ENCODE peak calls at places on chromosomes 16 and 17, in eight cellular contexts. P is hippocampal formation, U is GM12865, K is skeletal muscle cell, I is GM04504, G is A549, O is SIG-M5, L is WTC11. W is an unnamed sample.

GRCh38 chr16:6615661-6616060 is 717.0 kb upstream of the RBFOX1 start:
- DNase-seq in G (no peak), K (no peak), U (no peak), L (no peak), P (no peak), I (no peak), O (no peak), W (no peak)

GRCh38 chr17:64491995-64492394 is 4.9 kb downstream of the POLG2 start:
- DNase-seq in O (no peak), K (no peak), U (no peak), I (no peak), L (no peak), G (no peak), P (no peak), W (no peak)

GRCh38 chr17:41212524-41213169 is 13.8 kb upstream of the KRTAP9-2 start:
- DNase-seq in G (peak), U (no peak), I (no peak), O (no peak), L (no peak), P (no peak), K (no peak), W (no peak)

GRCh38 chr16:66326995-66327513 is 39.4 kb upstream of the CDH5 start:
- DNase-seq in I (no peak), G (no peak), K (no peak), L (no peak), O (no peak), P (peak), U (no peak), W (no peak)

GRCh38 chr16:86082400-86083030 is 183.6 kb downstream of the IRF8 start:
- DNase-seq in U (no peak), K (no peak), L (no peak), P (no peak), I (no peak), O (no peak), G (no peak), W (no peak)

GRCh38 chr17:68383443-68384321 is 73.6 kb downstream of the WIPI1 start:
- DNase-seq in O (no peak), P (no peak), L (no peak), K (peak), G (no peak), U (no peak), I (peak), W (peak)

GRCh38 chr16:50696575-50697420 is 3.4 kb downstream of the NOD2 start:
- DNase-seq in P (no peak), K (no peak), G (peak), O (no peak), L (no peak), I (peak), U (peak), W (peak)

GRCh38 chr17:4331614-4332013 is 34.9 kb downstream of the UBE2G1 start:
- DNase-seq in K (no peak), I (no peak), U (peak), L (no peak), G (no peak), P (no peak), O (no peak), W (no peak)

GRCh38 chr17:7688808-7689316 is 585 bp downstream of the WRAP53 start:
- DNase-seq in O (no peak), G (no peak), U (no peak), L (no peak), K (no peak), I (no peak), P (no peak), W (no peak)

GRCh38 chr17:60073621-60074020 is 5.1 kb downstream of the HEATR6 start:
- DNase-seq in U (no peak), P (no peak), L (no peak), K (no peak), O (no peak), I (no peak), G (no peak), W (no peak)

GRCh38 chr16:22353933-22354541 is 20.4 kb downstream of the CDR2 start:
- DNase-seq in G (no peak), U (no peak), L (no peak), K (no peak), I (no peak), P (no peak), O (no peak), W (no peak)

GRCh38 chr16:16042076-16042475 is 92.7 kb downstream of the ABCC1 start:
- DNase-seq in K (peak), O (no peak), I (peak), P (no peak), L (no peak), G (no peak), U (no peak), W (peak)

GRCh38 chr16:30430428-30430970 is 669 bp upstream of the DCTPP1 start:
- DNase-seq in G (peak), L (peak), I (no peak), K (no peak), O (no peak), U (no peak), P (no peak), W (no peak)

GRCh38 chr17:16464001-16464640 is 27.9 kb downstream of the LRRC75A start:
- DNase-seq in L (no peak), P (no peak), G (no peak), O (no peak), I (no peak), K (no peak), U (no peak), W (no peak)

GRCh38 chr17:78335176-78335575 is 24.7 kb downstream of the SOCS3 start:
- DNase-seq in K (no peak), L (no peak), G (no peak), I (no peak), O (no peak), U (no peak), P (no peak), W (no peak)

GRCh38 chr17:75034236-75034908 is 12.4 kb downstream of the ATP5PD start:
- DNase-seq in K (peak), L (peak), O (no peak), I (peak), G (peak), P (peak), U (peak), W (peak)

GRCh38 chr17:69055334-69055733 is 5.4 kb downstream of the ABCA9 start:
- DNase-seq in K (no peak), P (no peak), O (no peak), G (no peak), U (no peak), I (no peak), L (no peak), W (no peak)

GRCh38 chr17:79831367-79832210 is 7.7 kb downstream of the CBX4 start:
- DNase-seq in G (no peak), I (no peak), L (peak), O (no peak), U (no peak), P (peak), K (no peak), W (no peak)

GRCh38 chr17:18254888-18255649 is 3.5 kb downstream of the FLII start:
- DNase-seq in L (no peak), U (no peak), P (no peak), K (no peak), G (no peak), I (no peak), O (no peak), W (no peak)

GRCh38 chr16:74035816-74036215 is 260.8 kb upstream of the PSMD7 start:
- DNase-seq in L (peak), O (no peak), I (no peak), P (no peak), U (peak), G (peak), K (no peak), W (peak)

GRCh38 chr17:71496552-71496951 is 624.3 kb upstream of the SOX9 start:
- DNase-seq in P (no peak), L (no peak), U (no peak), G (no peak), I (no peak), K (peak), O (no peak), W (peak)

GRCh38 chr17:80678621-80679020 is 134.0 kb downstream of the RPTOR start:
- DNase-seq in P (peak), O (no peak), U (no peak), K (peak), G (no peak), L (no peak), I (peak), W (peak)

GRCh38 chr17:41480136-41480535 is 815 bp downstream of the KRT35 start:
- DNase-seq in U (no peak), P (no peak), O (peak), K (no peak), G (no peak), L (no peak), I (no peak), W (no peak)

GRCh38 chr17:63809970-63810369 is 17.3 kb upstream of the PSMC5 start:
- DNase-seq in K (no peak), I (no peak), G (no peak), L (no peak), P (no peak), U (no peak), O (no peak), W (no peak)

GRCh38 chr17:57811633-57812280 is 38.1 kb downstream of the MRPS23 start:
- DNase-seq in P (no peak), L (no peak), G (no peak), U (no peak), O (no peak), I (no peak), K (no peak), W (no peak)

GRCh38 chr17:64126918-64127317 is 3.0 kb downstream of the ERN1 start:
- DNase-seq in I (no peak), L (no peak), U (no peak), G (no peak), P (no peak), K (no peak), O (no peak), W (peak)

GRCh38 chr17:19703106-19703775 is 13.1 kb downstream of the SLC47A2 start:
- DNase-seq in I (no peak), P (no peak), O (no peak), K (no peak), U (no peak), G (no peak), L (no peak), W (peak)

GRCh38 chr16:31386157-31386984 is 6.8 kb upstream of the ITGAD start:
- DNase-seq in L (no peak), K (peak), P (peak), G (peak), U (peak), O (no peak), I (no peak), W (peak)

GRCh38 chr17:14359251-14359939 is 58.5 kb downstream of the HS3ST3B1 start:
- DNase-seq in I (no peak), K (no peak), L (no peak), P (no peak), O (no peak), G (no peak), U (peak), W (no peak)

GRCh38 chr16:69930117-69930776 is 20.9 kb upstream of the CLEC18A start:
- DNase-seq in P (peak), I (peak), U (peak), K (no peak), O (no peak), L (peak), G (peak), W (peak)

GRCh38 chr16:11405331-11406176 is 60.3 kb downstream of the RMI2 start:
- DNase-seq in U (peak), G (peak), K (no peak), O (no peak), L (peak), P (no peak), I (no peak), W (peak)